ENCODE peak calls at places on chromosome 19, in six cellular contexts. K is GM20000, U is lower leg skin, D is endodermal cell, L is nucleus accumbens, B is AG09319. I is an unnamed sample.

GRCh38 chr19:33397536-33398360 is 24.2 kb downstream of the CEBPG start:
- DNase-seq in K (no peak), B (no peak), D (peak), U (peak), L (no peak), I (no peak)

GRCh38 chr19:47726467-47726866 is 13.2 kb downstream of the EHD2 start:
- DNase-seq in D (no peak), L (no peak), U (no peak), B (no peak), K (no peak), I (peak)

GRCh38 chr19:57165846-57166245 is 1.4 kb downstream of the DUXA start:
- DNase-seq in B (no peak), K (no peak), D (no peak), U (no peak), L (no peak), I (peak)

GRCh38 chr19:38293281-38293680 is 10.8 kb upstream of the C19orf33 start:
- DNase-seq in B (no peak), D (no peak), U (no peak), K (no peak), L (no peak), I (no peak)

GRCh38 chr19:39970424-39970673 is 616 bp upstream of the PSMC4 start:
- DNase-seq in B (no peak), U (no peak), K (no peak), D (no peak), L (no peak), I (no peak)

GRCh38 chr19:46181386-46181774 is 33.3 kb downstream of the IGFL2 start:
- DNase-seq in U (peak), L (no peak), K (no peak), D (peak), B (no peak), I (peak)

GRCh38 chr19:7159105-7159933 is 89.8 kb downstream of the ZNF557 start:
- DNase-seq in B (no peak), L (no peak), U (peak), D (no peak), K (no peak), I (peak)

GRCh38 chr19:16566161-16566560 is 6.1 kb downstream of the SLC35E1 start:
- DNase-seq in K (no peak), B (no peak), D (no peak), L (no peak), U (peak), I (no peak)

GRCh38 chr19:19366691-19367396 is 38.6 kb upstream of the GATAD2A start:
- DNase-seq in K (peak), L (peak), B (no peak), D (peak), U (no peak), I (peak)

GRCh38 chr19:19405919-19406877 is 723 bp downstream of the GATAD2A start:
- DNase-seq in L (peak), D (peak), U (peak), K (peak), B (no peak), I (peak)

GRCh38 chr19:52190679-52191293 is 934 bp downstream of the PPP2R1A start:
- DNase-seq in B (no peak), L (no peak), U (peak), D (peak), K (no peak), I (no peak)

I was measured in HT1080.